ENCODE peak calls at places on chromosomes 5 and 9, in six cellular contexts. One of them, this sample, is unnamed.

GRCh38 chr9:137723396-137724113 is 104.8 kb downstream of the EHMT1 start:
- DNase-seq in A549: no peak
- DNase-seq in PC-3: no peak
- DNase-seq in transverse colon: no peak
- DNase-seq in heart left ventricle: no peak
- DNase-seq in Peyer's patch: no peak
- DNase-seq in this sample: no peak

GRCh38 chr9:97528529-97529230 is 27.2 kb downstream of the TMOD1 start:
- DNase-seq in transverse colon: no peak
- DNase-seq in A549: no peak
- DNase-seq in PC-3: peak; percentile 9
- DNase-seq in heart left ventricle: no peak
- DNase-seq in Peyer's patch: no peak
- DNase-seq in this sample: peak; percentile 62

GRCh38 chr5:115888027-115888426 is 46.3 kb downstream of the AP3S1 start:
- DNase-seq in A549: no peak
- DNase-seq in transverse colon: no peak
- DNase-seq in Peyer's patch: no peak
- DNase-seq in PC-3: peak; percentile 54
- DNase-seq in heart left ventricle: no peak
- DNase-seq in this sample: no peak

GRCh38 chr5:74642543-74642863 is 2.0 kb upstream of the ENC1 start:
- DNase-seq in PC-3: peak; percentile 15
- DNase-seq in transverse colon: no peak
- DNase-seq in heart left ventricle: no peak
- DNase-seq in A549: no peak
- DNase-seq in Peyer's patch: no peak
- DNase-seq in this sample: no peak

GRCh38 chr9:114088571-114089170 is 10.4 kb downstream of the KIF12 start:
- DNase-seq in transverse colon: no peak
- DNase-seq in A549: no peak
- DNase-seq in PC-3: no peak
- DNase-seq in Peyer's patch: no peak
- DNase-seq in heart left ventricle: no peak
- DNase-seq in this sample: no peak

GRCh38 chr9:91421022-91421765 is 2.4 kb downstream of the NFIL3 start:
- DNase-seq in transverse colon: peak; percentile 30
- DNase-seq in A549: no peak
- DNase-seq in PC-3: no peak
- DNase-seq in heart left ventricle: peak; percentile 34
- DNase-seq in Peyer's patch: peak; percentile 58
- DNase-seq in this sample: no peak

GRCh38 chr9:82073551-82073950 is 85.0 kb downstream of the SPATA31D1 start:
- DNase-seq in A549: no peak
- DNase-seq in transverse colon: no peak
- DNase-seq in PC-3: no peak
- DNase-seq in Peyer's patch: no peak
- DNase-seq in heart left ventricle: no peak
- DNase-seq in this sample: no peak

GRCh38 chr5:95923918-95924559 is 37.6 kb downstream of the ELL2 start:
- DNase-seq in Peyer's patch: no peak
- DNase-seq in heart left ventricle: no peak
- DNase-seq in transverse colon: no peak
- DNase-seq in PC-3: no peak
- DNase-seq in A549: no peak
- DNase-seq in this sample: no peak

GRCh38 chr5:107619781-107620180 is 51.0 kb downstream of the EFNA5 start:
- DNase-seq in A549: no peak
- DNase-seq in heart left ventricle: no peak
- DNase-seq in transverse colon: no peak
- DNase-seq in PC-3: peak; percentile 25
- DNase-seq in Peyer's patch: no peak
- DNase-seq in this sample: no peak

GRCh38 chr9:129761901-129762359 is 9.1 kb upstream of the PTGES start:
- DNase-seq in A549: no peak
- DNase-seq in transverse colon: no peak
- DNase-seq in heart left ventricle: no peak
- DNase-seq in PC-3: peak; percentile 35
- DNase-seq in Peyer's patch: no peak
- DNase-seq in this sample: no peak

GRCh38 chr5:73318308-73318719 is 130.3 kb downstream of the FOXD1 start:
- DNase-seq in A549: no peak
- DNase-seq in transverse colon: no peak
- DNase-seq in Peyer's patch: no peak
- DNase-seq in PC-3: peak; percentile 46
- DNase-seq in heart left ventricle: no peak
- DNase-seq in this sample: no peak

GRCh38 chr9:32424616-32425015 is 40.2 kb downstream of the ACO1 start:
- DNase-seq in heart left ventricle: no peak
- DNase-seq in transverse colon: no peak
- DNase-seq in PC-3: peak; percentile 81
- DNase-seq in A549: no peak
- DNase-seq in Peyer's patch: no peak
- DNase-seq in this sample: no peak

GRCh38 chr5:149445739-149446369 is 66.8 kb upstream of the IL17B start:
- DNase-seq in Peyer's patch: no peak
- DNase-seq in PC-3: peak; percentile 93
- DNase-seq in A549: peak; percentile 66
- DNase-seq in heart left ventricle: peak; percentile 57
- DNase-seq in transverse colon: no peak
- DNase-seq in this sample: peak; percentile 57

GRCh38 chr9:136051568-136052432 is 43.3 kb downstream of the NACC2 start:
- DNase-seq in heart left ventricle: peak; percentile 58
- DNase-seq in Peyer's patch: peak; percentile 79
- DNase-seq in transverse colon: peak; percentile 84
- DNase-seq in PC-3: peak; percentile 88
- DNase-seq in A549: peak; percentile 90
- DNase-seq in this sample: peak; percentile 87

GRCh38 chr9:136090768-136091581 is 4.1 kb downstream of the NACC2 start:
- DNase-seq in transverse colon: peak; percentile 50
- DNase-seq in heart left ventricle: peak; percentile 73
- DNase-seq in PC-3: no peak
- DNase-seq in A549: no peak
- DNase-seq in Peyer's patch: no peak
- DNase-seq in this sample: no peak

GRCh38 chr5:15693933-15694332 is 194.0 kb downstream of the FBXL7 start:
- DNase-seq in heart left ventricle: no peak
- DNase-seq in Peyer's patch: no peak
- DNase-seq in A549: no peak
- DNase-seq in transverse colon: no peak
- DNase-seq in PC-3: no peak
- DNase-seq in this sample: no peak

DNA sequence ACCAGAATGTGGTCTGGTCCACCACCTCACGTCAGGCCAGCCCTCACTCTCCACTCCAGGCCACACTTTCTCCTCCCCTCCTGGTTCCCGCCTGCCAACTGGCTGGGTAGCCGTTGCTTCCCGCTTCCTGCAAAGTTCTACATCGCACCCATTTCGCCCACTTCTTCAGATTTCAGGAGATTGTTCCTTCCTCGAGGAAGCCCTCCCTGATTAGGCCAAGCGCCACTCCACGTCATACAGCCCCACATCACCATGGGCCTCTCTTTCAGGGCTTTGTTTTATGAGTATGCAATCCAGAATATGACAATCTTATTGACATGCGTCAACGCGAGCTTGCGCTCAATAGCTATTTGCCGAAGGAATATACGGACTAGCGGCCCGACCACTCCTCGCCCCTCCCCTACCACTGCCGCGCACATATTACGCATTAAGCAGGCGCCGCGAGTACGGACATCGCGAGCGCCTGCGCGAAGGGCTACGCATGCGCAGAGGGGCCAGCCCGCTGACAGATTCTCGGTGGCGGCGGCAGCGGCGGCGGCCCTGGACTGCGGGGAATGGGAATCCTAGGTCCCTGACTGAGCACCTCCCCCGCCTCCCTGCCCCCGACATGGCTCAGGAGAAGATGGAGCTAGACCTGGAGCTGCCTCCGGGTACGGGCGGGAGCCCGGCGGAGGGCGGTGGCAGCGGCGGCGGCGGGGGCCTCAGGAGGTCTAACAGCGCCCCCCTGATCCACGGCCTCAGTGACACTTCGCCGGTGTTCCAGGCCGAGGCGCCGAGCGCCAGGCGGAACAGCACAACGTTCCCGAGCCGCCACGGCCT is 74.7 kb downstream of the PIP5K1B start:
- DNase-seq in A549: peak; percentile 63
- DNase-seq in Peyer's patch: peak; percentile 95
- DNase-seq in heart left ventricle: peak; percentile 97
- DNase-seq in PC-3: peak; percentile 90
- DNase-seq in transverse colon: peak; percentile 95
- DNase-seq in this sample: peak; percentile 82
- TF ChIP-seq CTCF in A549: peak; percentile 53
- TF ChIP-seq CTCF in Peyer's patch: peak; percentile 35
- TF ChIP-seq CTCF in heart left ventricle: peak; percentile 43
- TF ChIP-seq CTCF in PC-3: peak; percentile 49
- TF ChIP-seq CTCF in transverse colon: no peak
- TF ChIP-seq CTCF in this sample: no peak

DNA sequence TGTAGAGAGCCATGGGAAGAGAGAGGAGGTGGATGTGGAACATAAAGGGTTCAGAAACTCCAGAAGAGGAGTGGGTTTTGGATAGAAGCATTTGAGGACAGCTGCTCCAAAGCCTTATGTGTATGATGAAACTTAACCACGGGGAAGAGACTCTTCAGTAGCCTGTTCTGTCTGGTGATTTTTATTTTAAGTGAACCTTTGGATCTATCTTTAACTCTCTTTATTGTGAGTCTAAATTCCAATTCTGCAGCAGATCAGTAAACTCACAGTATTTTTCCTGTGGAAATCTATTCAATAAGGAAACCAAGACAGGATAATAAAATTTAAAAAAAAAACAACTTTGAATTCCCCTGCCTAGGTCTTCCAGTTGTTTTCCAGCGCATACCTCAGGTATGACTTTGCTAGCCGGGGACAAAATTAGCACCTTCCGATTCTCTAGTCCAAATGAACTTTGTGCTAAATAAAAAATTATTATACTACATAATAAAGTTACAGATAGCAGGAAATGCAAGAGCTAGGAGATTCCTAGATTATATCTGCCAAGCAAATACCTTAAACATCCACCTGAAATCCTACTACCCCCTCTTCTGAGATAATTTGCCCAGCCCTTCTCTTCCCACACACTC is 101.9 kb downstream of the NLN start:
- DNase-seq in Peyer's patch: no peak
- DNase-seq in PC-3: no peak
- DNase-seq in heart left ventricle: no peak
- DNase-seq in A549: no peak
- DNase-seq in transverse colon: no peak
- DNase-seq in this sample: no peak
- H3K4me1 ChIP-seq in Peyer's patch: no peaks in the 10 kb centered on the region
- H3K4me1 ChIP-seq in PC-3: peaks cover 6% of the 10 kb centered on the region
- H3K4me1 ChIP-seq in heart left ventricle: no peaks in the 10 kb centered on the region
- H3K4me1 ChIP-seq in A549: peaks cover 39% of the 10 kb centered on the region
- H3K4me1 ChIP-seq in transverse colon: peaks cover 42% of the 10 kb centered on the region
- H3K4me1 ChIP-seq in this sample: peaks cover 23% of the 10 kb centered on the region

DNA sequence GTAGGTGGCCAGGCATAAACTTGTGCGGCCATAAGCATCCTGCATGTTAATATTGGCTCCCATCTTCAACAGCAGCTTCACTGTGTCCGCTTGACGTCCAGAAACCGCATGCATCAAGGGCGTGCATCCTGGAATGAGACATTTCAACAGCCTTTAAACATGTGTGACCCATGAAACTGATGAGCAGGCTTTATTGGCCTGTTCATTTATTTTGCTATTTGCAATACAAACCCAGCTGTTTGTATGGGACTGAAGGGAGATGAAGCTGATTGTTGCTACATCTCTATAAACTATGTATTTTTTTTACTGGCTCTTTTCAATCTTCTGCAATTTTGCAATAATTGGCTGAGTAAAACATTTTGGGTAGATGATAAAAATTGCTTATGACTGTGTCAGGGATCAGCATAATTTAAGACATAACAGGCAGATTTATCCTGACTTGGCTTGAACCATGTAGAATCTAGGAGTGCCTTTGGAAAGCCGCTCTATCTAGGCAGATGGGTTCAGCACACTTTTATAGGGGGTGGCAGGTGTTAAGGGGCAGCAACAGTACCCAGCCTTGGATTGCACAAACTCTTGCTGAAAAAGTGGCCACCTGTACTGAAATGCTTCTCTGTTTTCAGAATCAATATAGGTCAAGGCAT is 56.9 kb downstream of the ANKRD55 start:
- DNase-seq in A549: no peak
- DNase-seq in PC-3: no peak
- DNase-seq in heart left ventricle: peak; percentile 51
- DNase-seq in transverse colon: no peak
- DNase-seq in Peyer's patch: no peak
- DNase-seq in this sample: no peak
- TF ChIP-seq CTCF in A549: no peak
- TF ChIP-seq CTCF in PC-3: no peak
- TF ChIP-seq CTCF in heart left ventricle: no peak
- TF ChIP-seq CTCF in transverse colon: no peak
- TF ChIP-seq CTCF in Peyer's patch: no peak
- TF ChIP-seq CTCF in this sample: no peak

GRCh38 chr5:6718161-6718681 is 5.0 kb downstream of the TENT4A start:
- DNase-seq in A549: no peak
- DNase-seq in transverse colon: no peak
- DNase-seq in heart left ventricle: no peak
- DNase-seq in Peyer's patch: peak; percentile 19
- DNase-seq in PC-3: no peak
- DNase-seq in this sample: no peak

GRCh38 chr5:6719417-6719816 is 6.2 kb downstream of the TENT4A start:
- DNase-seq in A549: no peak
- DNase-seq in Peyer's patch: peak; percentile 41
- DNase-seq in PC-3: no peak
- DNase-seq in transverse colon: no peak
- DNase-seq in heart left ventricle: no peak
- DNase-seq in this sample: no peak

GRCh38 chr5:6721442-6721841 is 8.2 kb downstream of the TENT4A start:
- DNase-seq in heart left ventricle: no peak
- DNase-seq in Peyer's patch: peak; percentile 33
- DNase-seq in A549: no peak
- DNase-seq in transverse colon: no peak
- DNase-seq in PC-3: no peak
- DNase-seq in this sample: no peak

GRCh38 chr5:6720561-6720921 is 7.3 kb downstream of the TENT4A start:
- DNase-seq in PC-3: no peak
- DNase-seq in heart left ventricle: no peak
- DNase-seq in Peyer's patch: no peak
- DNase-seq in A549: no peak
- DNase-seq in transverse colon: no peak
- DNase-seq in this sample: no peak

DNA sequence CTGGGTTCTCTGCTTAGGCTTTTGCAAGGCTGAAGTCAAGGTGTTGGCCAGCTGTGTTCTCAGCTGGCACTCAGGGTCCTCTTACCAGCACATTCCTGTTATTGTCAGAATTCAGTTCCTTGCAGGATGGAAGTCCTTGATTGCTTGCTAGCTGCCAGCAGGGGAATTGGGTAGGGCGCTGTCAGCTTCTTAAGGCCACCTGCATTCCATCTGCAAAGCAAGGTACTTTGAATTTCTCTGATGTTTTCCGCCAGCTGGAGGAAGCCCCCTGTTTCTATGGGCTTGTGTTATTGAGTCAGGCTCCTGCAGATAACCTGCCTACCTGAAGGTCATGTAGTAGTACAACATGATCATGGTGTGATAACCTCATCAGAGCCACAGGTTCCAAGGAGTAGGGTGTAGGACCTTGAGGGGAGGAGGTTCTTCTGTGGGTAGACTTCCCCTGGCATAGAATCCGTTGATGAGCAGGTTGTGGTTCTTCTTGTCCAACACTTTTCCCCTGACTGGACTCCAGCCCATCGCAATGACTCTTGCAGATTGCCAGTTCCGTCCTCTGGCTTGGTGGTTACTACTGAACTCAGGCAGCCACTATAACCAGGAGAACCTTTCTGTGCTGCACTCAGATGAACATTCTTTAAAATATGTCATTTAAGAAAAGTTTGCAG is 6.8 kb downstream of the TENT4A start:
- DNase-seq in heart left ventricle: no peak
- DNase-seq in transverse colon: no peak
- DNase-seq in PC-3: no peak
- DNase-seq in A549: no peak
- DNase-seq in Peyer's patch: peak; percentile 7
- DNase-seq in this sample: no peak
- H3K4me1 ChIP-seq in heart left ventricle: peaks cover 44% of the 10 kb centered on the region
- H3K4me1 ChIP-seq in transverse colon: peaks cover 77% of the 10 kb centered on the region
- H3K4me1 ChIP-seq in PC-3: peaks cover 32% of the 10 kb centered on the region
- H3K4me1 ChIP-seq in A549: peaks cover 40% of the 10 kb centered on the region
- H3K4me1 ChIP-seq in Peyer's patch: no peaks in the 10 kb centered on the region
- H3K4me1 ChIP-seq in this sample: peaks cover 16% of the 10 kb centered on the region

This sample was measured in Caco-2.